ENCODE peak calls at places on chromosomes 3 and 15, in six cellular contexts. X, G, P, E, C and O are unnamed samples.

GRCh38 chr15:31382693-31383005 is 56.0 kb downstream of the KLF13 start:
- DNase-seq in C (no peak), P (no peak), G (no peak), E (no peak), X (no peak), O (no peak)

GRCh38 chr3:71171246-71171645 is 412.3 kb downstream of the FOXP1 start:
- DNase-seq in X (no peak), G (no peak), C (no peak), E (no peak), P (no peak), O (no peak)

GRCh38 chr15:65326109-65326508 is 21.6 kb downstream of the RNU5B-1 start:
- DNase-seq in C (no peak), E (no peak), G (peak; percentile 45), P (peak; percentile 15), X (no peak), O (no peak)

GRCh38 chr3:108488631-108489030 is 21.8 kb downstream of the MYH15 start:
- DNase-seq in C (no peak), X (peak; percentile 65), P (no peak), G (no peak), E (no peak), O (no peak)

GRCh38 chr15:69337133-69337532 is 38.4 kb downstream of the PAQR5 start:
- DNase-seq in E (no peak), C (no peak), P (no peak), X (peak; percentile 74), G (no peak), O (no peak)

GRCh38 chr15:76431936-76432335 is 95.4 kb downstream of the ISL2 start:
- DNase-seq in E (no peak), P (no peak), X (no peak), C (no peak), G (no peak), O (no peak)

GRCh38 chr3:17850448-17850847 is 108.0 kb upstream of the TBC1D5 start:
- DNase-seq in C (peak; percentile 48), E (no peak), X (no peak), P (no peak), G (no peak), O (no peak)

GRCh38 chr3:101050866-101051265 is 57.6 kb upstream of the ABI3BP start:
- DNase-seq in P (no peak), G (no peak), X (no peak), E (no peak), C (no peak), O (no peak)

GRCh38 chr15:68935400-68935937 is 5.1 kb downstream of the SPESP1 start:
- DNase-seq in C (no peak), E (no peak), X (no peak), P (no peak), G (no peak), O (no peak)

GRCh38 chr3:182760576-182761164 is 32.6 kb upstream of the ATP11B start:
- DNase-seq in X (no peak), E (peak; percentile 63), G (peak; percentile 76), C (no peak), P (no peak), O (no peak)

GRCh38 chr3:930866-931265 is 162.0 kb upstream of the CNTN6 start:
- DNase-seq in X (no peak), E (no peak), P (no peak), C (no peak), G (no peak), O (no peak)

GRCh38 chr3:60953406-60953805 is 297.8 kb downstream of the FHIT start:
- DNase-seq in C (no peak), X (peak; percentile 48), E (no peak), G (no peak), P (no peak), O (peak; percentile 30)

GRCh38 chr15:88323468-88323867 is 66.9 kb upstream of the NTRK3 start:
- DNase-seq in X (no peak), E (no peak), P (no peak), C (no peak), G (no peak), O (no peak)

GRCh38 chr3:37074178-37074577 is 80.9 kb downstream of the MLH1 start:
- DNase-seq in P (no peak), E (no peak), G (no peak), C (no peak), X (peak; percentile 32), O (no peak)

GRCh38 chr15:100202309-100202943 is 139.3 kb downstream of the ADAMTS17 start:
- DNase-seq in X (peak; percentile 23), G (peak; percentile 63), C (no peak), E (no peak), P (no peak), O (no peak)

GRCh38 chr3:111539351-111540331 is 2.4 kb upstream of the CD96 start:
- DNase-seq in P (peak; percentile 47), E (peak; percentile 71), C (peak; percentile 61), X (peak; percentile 89), G (peak; percentile 55), O (peak; percentile 72)

GRCh38 chr3:31671976-31672375 is 139.3 kb downstream of the STT3B start:
- DNase-seq in X (no peak), E (no peak), P (no peak), C (no peak), G (no peak), O (no peak)

GRCh38 chr3:71530903-71531535 is 52.5 kb downstream of the FOXP1 start:
- DNase-seq in X (no peak), C (no peak), E (no peak), G (no peak), P (no peak), O (no peak)

GRCh38 chr3:18114894-18115293 is 310.2 kb downstream of the SATB1 start:
- DNase-seq in P (no peak), X (no peak), E (no peak), G (no peak), C (no peak), O (peak; percentile 45)

GRCh38 chr15:96340611-96341464 is 10.3 kb downstream of the NR2F2 start:
- DNase-seq in G (no peak), E (no peak), C (no peak), P (no peak), X (peak; percentile 13), O (no peak)

GRCh38 chr3:53255360-53255774 is 455 bp downstream of the TKT start:
- DNase-seq in G (peak; percentile 35), E (peak; percentile 29), X (no peak), P (peak; percentile 44), C (peak; percentile 83), O (no peak)

GRCh38 chr3:42601898-42602581 is 1.6 kb downstream of the NKTR start:
- DNase-seq in E (no peak), G (no peak), X (peak; percentile 35), P (no peak), C (peak; percentile 80), O (no peak)

GRCh38 chr15:58387130-58387529 is 44.7 kb upstream of the LIPC start:
- DNase-seq in E (no peak), G (no peak), X (peak; percentile 37), C (no peak), P (no peak), O (no peak)

GRCh38 chr15:57646057-57646456 is 54.4 kb downstream of the MYZAP start:
- DNase-seq in E (no peak), C (no peak), P (no peak), G (no peak), X (no peak), O (no peak)

GRCh38 chr3:41900265-41900664 is 61.6 kb downstream of the ULK4 start:
- DNase-seq in X (peak; percentile 24), C (no peak), G (no peak), P (no peak), E (no peak), O (no peak)

GRCh38 chr15:85579011-85579701 is 198.8 kb downstream of the AKAP13 start:
- DNase-seq in C (no peak), P (no peak), E (peak; percentile 77), G (peak; percentile 79), X (peak; percentile 8), O (no peak)

GRCh38 chr3:29201609-29202008 is 79.3 kb upstream of the RBMS3 start:
- DNase-seq in P (no peak), C (no peak), G (no peak), X (no peak), E (no peak), O (no peak)

GRCh38 chr15:48993411-48993810 is 29.7 kb upstream of the SHC4 start:
- DNase-seq in E (no peak), G (no peak), X (no peak), P (no peak), C (no peak), O (no peak)

DNA sequence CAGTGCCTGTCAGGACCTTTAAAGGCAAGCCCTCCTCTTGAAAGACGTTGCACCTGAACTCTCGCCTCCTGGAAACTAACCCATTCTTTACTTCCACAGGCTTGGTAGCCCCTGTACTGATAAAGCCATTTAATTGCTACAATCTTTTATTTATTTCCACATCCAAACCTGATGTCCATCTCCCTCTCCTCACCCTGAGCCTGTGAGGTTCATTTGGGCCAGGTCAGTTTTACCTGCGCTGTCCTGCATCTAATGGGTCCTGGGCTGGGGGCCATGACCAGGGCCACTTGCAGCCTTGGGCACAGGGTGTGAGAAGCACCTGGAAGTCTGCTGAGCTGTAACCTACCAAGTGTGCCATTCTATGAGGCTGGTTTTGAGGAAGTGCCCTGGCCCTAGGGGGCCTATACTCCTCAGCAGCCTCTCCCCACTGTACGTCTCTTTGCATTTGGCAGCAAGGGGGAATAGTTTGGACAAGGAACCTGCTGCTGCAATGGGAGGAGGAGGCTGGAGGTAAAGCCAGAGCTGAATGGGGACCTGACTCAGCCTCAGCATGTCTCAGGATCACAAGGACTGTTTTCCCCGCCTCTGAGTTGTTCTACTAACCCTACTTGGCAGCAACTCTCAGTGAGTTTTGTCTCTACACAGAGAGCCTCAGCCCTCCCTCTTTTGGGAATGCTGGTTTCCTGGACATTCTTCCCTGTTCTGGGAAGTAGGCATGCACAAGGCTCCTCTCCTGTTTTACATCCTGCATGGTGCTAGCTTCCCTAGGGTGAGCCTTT is 53.8 kb downstream of the WDR76 start:
- DNase-seq in E (no peak), X (no peak), P (no peak), G (no peak), C (no peak), O (no peak)
- H3K27ac ChIP-seq in E (no peak overlapping the region), X (no peak overlapping the region), P (no peak overlapping the region), G (no peak overlapping the region), C (peak overlapping the region; percentile 20), O (peak overlapping the region; percentile 30)

GRCh38 chr3:155231792-155232191 is 61.7 kb downstream of the STRIT1 start:
- DNase-seq in C (no peak), G (no peak), X (no peak), E (no peak), P (no peak), O (no peak)
- H3K27ac ChIP-seq in C (no peak overlapping the region), G (no peak overlapping the region), X (peak overlapping the region; percentile 97), E (peak overlapping the region; percentile 47), P (no peak overlapping the region), O (no peak overlapping the region)

GRCh38 chr15:95205101-95205500 is 973.7 kb downstream of the MCTP2 start:
- DNase-seq in C (no peak), G (no peak), E (no peak), X (no peak), P (no peak), O (no peak)

GRCh38 chr15:95208071-95208470 is 976.7 kb downstream of the MCTP2 start:
- DNase-seq in P (no peak), X (no peak), G (no peak), C (no peak), E (no peak), O (no peak)

GRCh38 chr15:95210436-95210981 is 979.1 kb downstream of the MCTP2 start:
- DNase-seq in G (no peak), X (no peak), P (no peak), C (no peak), E (no peak), O (no peak)

GRCh38 chr15:95208988-95209387 is 977.6 kb downstream of the MCTP2 start:
- DNase-seq in P (no peak), E (no peak), X (no peak), G (no peak), C (no peak), O (no peak)
- H3K27ac ChIP-seq in P (no peak overlapping the region), E (no peak overlapping the region), X (no peak overlapping the region), G (no peak overlapping the region), C (no peak overlapping the region), O (no peak overlapping the region)

GRCh38 chr3:141875893-141876380 is 506 bp upstream of the ATP1B3 start:
- DNase-seq in G (peak; percentile 41), E (peak; percentile 56), X (no peak), C (no peak), P (peak; percentile 48), O (peak; percentile 66)
- H3K27ac ChIP-seq in G (peak overlapping the region; percentile 80), E (peak overlapping the region; percentile 99), X (peak overlapping the region; percentile 60), C (peak overlapping the region; percentile 79), P (peak overlapping the region; percentile 83), O (peak overlapping the region; percentile 100)